ENCODE peak calls at places on chromosomes 5 and 9, in four cellular contexts. F is body of pancreas, I is endodermal cell, S is tibial artery. L is an unnamed sample. For H3K9me3 and H3K4me1, the result is how much of the 10 kb centered on the place peaks cover.

GRCh38 chr5:88060194-88060593 is 208.5 kb downstream of the TMEM161B start:
- DNase-seq in F (no peak), I (no peak), S (no peak), L (no peak)

GRCh38 chr5:15521349-15521937 is 21.5 kb downstream of the FBXL7 start:
- DNase-seq in F (no peak), I (no peak), S (no peak), L (no peak)

GRCh38 chr5:35803221-35803651 is 53.5 kb upstream of the IL7R start:
- DNase-seq in F (peak), I (peak), S (no peak), L (no peak)

GRCh38 chr9:21205204-21205603 is 1.7 kb downstream of the IFNA10 start:
- DNase-seq in F (no peak), I (no peak), S (no peak), L (no peak)

GRCh38 chr9:123507992-123508391 is 152.0 kb downstream of the CRB2 start:
- DNase-seq in F (no peak), I (no peak), S (no peak), L (no peak)

GRCh38 chr9:116661037-116661954 is 25.8 kb upstream of the TRIM32 start:
- DNase-seq in F (peak), I (peak), S (no peak), L (no peak)

GRCh38 chr9:105257767-105258166 is 13.3 kb downstream of the SLC44A1 start:
- DNase-seq in F (no peak), I (no peak), S (no peak), L (no peak)

GRCh38 chr9:96523429-96523828 is 73.5 kb downstream of the HABP4 start:
- DNase-seq in F (peak), I (no peak), S (peak), L (no peak)

GRCh38 chr5:173056783-173057061 is 570 bp downstream of the CREBRF start:
- DNase-seq in F (no peak), I (no peak), S (no peak), L (no peak)

GRCh38 chr5:141513021-141513626 is 24.2 kb downstream of the PCDHGC5 start:
- DNase-seq in F (peak), I (peak), S (peak), L (no peak)

GRCh38 chr5:147193123-147193522 is 41.7 kb upstream of the STK32A start:
- DNase-seq in F (no peak), I (no peak), S (no peak), L (no peak)

GRCh38 chr5:116575635-116576042 is 1.0 kb upstream of the SEMA6A start:
- DNase-seq in F (peak), I (peak), S (peak), L (peak)

GRCh38 chr9:135480942-135481315 is 1.3 kb downstream of the PPP1R26 start:
- DNase-seq in F (no peak), I (no peak), S (no peak), L (no peak)

GRCh38 chr5:14429614-14430013 is 152.0 kb upstream of the OTULINL start:
- DNase-seq in F (peak), I (no peak), S (no peak), L (no peak)

GRCh38 chr9:137311971-137312851 is 10.1 kb upstream of the NRARP start:
- DNase-seq in F (peak), I (peak), S (no peak), L (peak)

GRCh38 chr5:171450423-171451246 is 31.2 kb downstream of the FGF18 start:
- DNase-seq in F (peak), I (peak), S (peak), L (no peak)

GRCh38 chr5:136038635-136039034 is 9.8 kb downstream of the TGFBI start:
- DNase-seq in F (no peak), I (no peak), S (no peak), L (no peak)

GRCh38 chr5:133467325-133467700 is 145.0 kb downstream of the FSTL4 start:
- DNase-seq in F (no peak), I (peak), S (no peak), L (no peak)

GRCh38 chr5:138720840-138721239 is 32.4 kb upstream of the CTNNA1 start:
- DNase-seq in F (no peak), I (no peak), S (no peak), L (no peak)

GRCh38 chr9:21465859-21466518 is 16.1 kb downstream of the IFNE start:
- DNase-seq in F (no peak), I (no peak), S (no peak), L (no peak)

GRCh38 chr5:69024241-69024651 is 69.6 kb upstream of the SLC30A5 start:
- DNase-seq in F (peak), I (peak), S (no peak), L (no peak)

GRCh38 chr5:53825926-53826325 is 265.5 kb downstream of the NDUFS4 start:
- DNase-seq in F (no peak), I (no peak), S (no peak), L (no peak)
- H3K9me3 ChIP-seq in F (under half), I (under half), S (under half), L (under half)

GRCh38 chr5:37921452-37921851 is 81.6 kb upstream of the GDNF start:
- DNase-seq in F (no peak), I (no peak), S (no peak), L (no peak)

GRCh38 chr5:37930350-37930749 is 90.5 kb upstream of the GDNF start:
- DNase-seq in F (no peak), I (no peak), S (no peak), L (no peak)

GRCh38 chr5:37932450-37932849 is 92.6 kb upstream of the GDNF start:
- DNase-seq in F (no peak), I (no peak), S (no peak), L (no peak)

GRCh38 chr5:37926732-37927131 is 86.9 kb upstream of the GDNF start:
- DNase-seq in F (no peak), I (no peak), S (no peak), L (no peak)
- H3K27ac ChIP-seq in F (no peak), I (no peak), S (no peak), L (no peak)

GRCh38 chr9:130184983-130185382 is 12.8 kb downstream of the NCS1 start:
- DNase-seq in F (no peak), I (no peak), S (no peak), L (no peak)
- H3K4me1 ChIP-seq in F (half or more), I (under half), S (half or more), L (under half)

DNA sequence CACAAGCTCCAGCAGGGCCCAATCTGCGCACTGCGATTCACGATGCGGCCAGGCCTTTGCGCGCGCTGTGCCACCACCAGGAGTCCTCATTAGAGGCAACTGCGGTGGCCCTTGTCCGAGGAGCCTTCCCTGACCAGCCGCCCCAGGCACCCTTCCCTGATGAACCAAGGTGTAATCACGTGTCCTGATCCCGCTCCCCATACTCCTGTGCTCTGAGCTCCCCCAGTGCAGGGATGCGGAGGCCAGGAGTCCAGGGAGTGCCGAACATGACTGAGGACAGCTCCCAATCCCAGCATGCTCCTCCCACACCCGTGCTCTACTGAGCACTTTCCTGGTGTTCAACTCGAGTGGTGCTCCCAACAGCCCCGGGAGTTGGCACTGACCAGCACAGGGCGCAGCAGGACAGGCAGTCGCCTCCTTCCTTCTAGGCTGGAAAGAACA is 134.8 kb downstream of the ZNF354C start:
- DNase-seq in F (no peak), I (no peak), S (no peak), L (peak)
- H3K9me3 ChIP-seq in F (under half), I (under half), S (under half), L (under half)